ENCODE peak calls at places on chromosomes 16 and 17, in six cellular contexts. M is Calu3, R is H7, T is HTR-8/SVneo, J is adrenal gland, V is epithelial cell of proximal tubule. H is an unnamed sample.

GRCh38 chr16:82882249-82882648 is 255.5 kb downstream of the CDH13 start:
- DNase-seq in M (no peak), R (no peak), T (no peak), J (no peak), V (no peak), H (no peak)

GRCh38 chr17:34638526-34639260 is 59.3 kb downstream of the TMEM132E start:
- DNase-seq in M (no peak), R (no peak), T (no peak), J (no peak), V (no peak), H (no peak)

GRCh38 chr16:79600636-79601091 is at the start of gene MAF:
- DNase-seq in M (peak; percentile 84), R (peak; percentile 91), T (no peak), J (peak; percentile 98), V (peak; percentile 88), H (peak; percentile 22)

GRCh38 chr16:29743827-29744531 is 1.8 kb downstream of the C16orf54 start:
- DNase-seq in M (no peak), R (peak; percentile 62), T (no peak), J (no peak), V (no peak), H (no peak)

GRCh38 chr17:73474370-73474988 is 162.7 kb upstream of the CDC42EP4 start:
- DNase-seq in M (peak; percentile 79), R (no peak), T (peak; percentile 42), J (peak; percentile 80), V (no peak), H (no peak)

GRCh38 chr17:1377334-1377733 is 22.7 kb downstream of the YWHAE start:
- DNase-seq in M (no peak), R (no peak), T (no peak), J (no peak), V (no peak), H (no peak)

GRCh38 chr16:57115504-57116182 is 23.3 kb downstream of the CPNE2 start:
- DNase-seq in M (no peak), R (peak; percentile 85), T (no peak), J (peak; percentile 76), V (no peak), H (no peak)

GRCh38 chr17:40611840-40612509 is 35.6 kb downstream of the SMARCE1 start:
- DNase-seq in M (no peak), R (no peak), T (no peak), J (no peak), V (no peak), H (no peak)

GRCh38 chr17:49759203-49759602 is 4.7 kb downstream of the FAM117A start:
- DNase-seq in M (no peak), R (no peak), T (no peak), J (no peak), V (no peak), H (no peak)

GRCh38 chr16:84806256-84806889 is 13.4 kb upstream of the CRISPLD2 start:
- DNase-seq in M (peak; percentile 76), R (peak; percentile 41), T (peak; percentile 95), J (peak; percentile 35), V (no peak), H (peak; percentile 69)

GRCh38 chr16:64152010-64152767 is 969.7 kb downstream of the CDH11 start:
- DNase-seq in M (no peak), R (no peak), T (no peak), J (no peak), V (no peak), H (no peak)

GRCh38 chr17:48722924-48723554 is at the start of gene PRAC2:
- DNase-seq in M (no peak), R (peak; percentile 80), T (no peak), J (no peak), V (no peak), H (no peak)

GRCh38 chr16:19589771-19590302 is 34.3 kb downstream of the VPS35L start:
- DNase-seq in M (no peak), R (no peak), T (no peak), J (no peak), V (no peak), H (no peak)

GRCh38 chr17:74921769-74922168 is 1.3 kb downstream of the USH1G start:
- DNase-seq in M (no peak), R (no peak), T (no peak), J (no peak), V (no peak), H (no peak)

GRCh38 chr17:42845918-42846593 is 1.7 kb downstream of the AOC2 start:
- DNase-seq in M (no peak), R (no peak), T (no peak), J (no peak), V (no peak), H (no peak)

GRCh38 chr16:50591800-50592771 is 43.9 kb downstream of the NKD1 start:
- DNase-seq in M (peak; percentile 35), R (no peak), T (no peak), J (peak; percentile 97), V (no peak), H (no peak)

GRCh38 chr17:80086081-80086480 is 15.3 kb upstream of the GAA start:
- DNase-seq in M (no peak), R (no peak), T (no peak), J (no peak), V (no peak), H (no peak)

GRCh38 chr17:77484096-77484495 is 343.3 kb downstream of the SEC14L1 start:
- DNase-seq in M (no peak), R (no peak), T (no peak), J (no peak), V (no peak), H (no peak)

GRCh38 chr17:39600469-39601009 is 7.2 kb downstream of the NEUROD2 start:
- DNase-seq in M (no peak), R (peak; percentile 66), T (no peak), J (no peak), V (no peak), H (no peak)

GRCh38 chr16:660459-661183 is 7.3 kb upstream of the RHOT2 start:
- DNase-seq in M (no peak), R (peak; percentile 100), T (no peak), J (peak; percentile 97), V (no peak), H (peak; percentile 95)

H was measured in GM10248.